ENCODE peak calls at places on chromosomes 16 and 17, in six cellular contexts. V, F, I, W, Q and E are unnamed samples.

GRCh38 chr17:11928436-11928835 is 68.8 kb downstream of the ZNF18 start:
- DNase-seq in W (no peak), I (no peak), V (no peak), Q (no peak), F (no peak), E (no peak)

GRCh38 chr17:66811683-66812054 is 23.2 kb upstream of the CACNG5 start:
- DNase-seq in I (no peak), W (no peak), F (no peak), Q (no peak), V (no peak), E (no peak)

GRCh38 chr16:87628940-87629339 is 26.6 kb downstream of the JPH3 start:
- DNase-seq in I (no peak), Q (no peak), F (no peak), V (no peak), W (no peak), E (no peak)

GRCh38 chr16:58792188-58792587 is 58.1 kb upstream of the GOT2 start:
- DNase-seq in Q (no peak), V (no peak), W (no peak), I (no peak), F (no peak), E (no peak)

GRCh38 chr16:7380907-7381306 is 48.3 kb downstream of the RBFOX1 start:
- DNase-seq in Q (no peak), I (no peak), F (no peak), W (no peak), V (no peak), E (no peak)

GRCh38 chr17:44318077-44318892 is 6.3 kb downstream of the SLC25A39 start:
- DNase-seq in Q (no peak), I (no peak), W (no peak), V (no peak), F (no peak), E (no peak)

GRCh38 chr16:87608400-87608985 is 6.2 kb downstream of the JPH3 start:
- DNase-seq in W (no peak), F (peak; percentile 39), I (peak; percentile 67), Q (peak; percentile 98), V (peak; percentile 12), E (no peak)

GRCh38 chr16:66913081-66913480 is 5.6 kb downstream of the CDH16 start:
- DNase-seq in Q (no peak), I (no peak), F (no peak), V (no peak), W (no peak), E (no peak)

GRCh38 chr16:84177740-84178070 is 9.2 kb downstream of the TAF1C start:
- DNase-seq in I (no peak), W (no peak), Q (no peak), F (no peak), V (no peak), E (no peak)

GRCh38 chr16:29920690-29921371 is 5.2 kb downstream of the KCTD13 start:
- DNase-seq in W (peak; percentile 14), V (no peak), F (no peak), I (no peak), Q (no peak), E (no peak)

GRCh38 chr17:20145567-20145966 is 136.4 kb downstream of the SPECC1 start:
- DNase-seq in V (no peak), Q (no peak), W (no peak), I (no peak), F (no peak), E (no peak)

GRCh38 chr17:1367351-1367745 is 32.7 kb downstream of the YWHAE start:
- DNase-seq in I (no peak), W (no peak), V (no peak), Q (no peak), F (no peak), E (no peak)

GRCh38 chr16:55370762-55371482 is 46.9 kb downstream of the IRX6 start:
- DNase-seq in W (peak; percentile 64), F (peak; percentile 3), Q (no peak), V (no peak), I (no peak), E (peak; percentile 19)

GRCh38 chr17:51673066-51673465 is 412.7 kb downstream of the UTP18 start:
- DNase-seq in V (no peak), W (no peak), I (no peak), Q (no peak), F (no peak), E (no peak)